ENCODE peak calls at places on chromosomes 12 and 14, in seven cellular contexts. One of them, this sample, is unnamed.

GRCh38 chr12:61739925-61740324 is 520.3 kb upstream of the USP15 start:
- DNase-seq in naive B cell: no peak
- DNase-seq in Ammon's horn: peak
- DNase-seq in HuH-7.5: no peak
- DNase-seq in stimulated activated CD8-positive, alpha-beta memory T cell treated with anti-CD3 and anti-CD28 coated beads, Interleukin-12 subunit alpha, Interleukin-12 subunit beta, amount 100 ng/mL, for 1 hour: no peak
- DNase-seq in anterior cingulate cortex: no peak
- DNase-seq in central memory CD4-positive, alpha-beta T cell: no peak
- DNase-seq in this sample: no peak

GRCh38 chr12:91098942-91099341 is 12.4 kb downstream of the LUM start:
- DNase-seq in naive B cell: no peak
- DNase-seq in Ammon's horn: no peak
- DNase-seq in HuH-7.5: no peak
- DNase-seq in stimulated activated CD8-positive, alpha-beta memory T cell treated with anti-CD3 and anti-CD28 coated beads, Interleukin-12 subunit alpha, Interleukin-12 subunit beta, amount 100 ng/mL, for 1 hour: no peak
- DNase-seq in anterior cingulate cortex: no peak
- DNase-seq in central memory CD4-positive, alpha-beta T cell: no peak
- DNase-seq in this sample: peak

GRCh38 chr12:50069069-50069468 is 11.7 kb downstream of the ASIC1 start:
- DNase-seq in naive B cell: no peak
- DNase-seq in Ammon's horn: no peak
- DNase-seq in HuH-7.5: no peak
- DNase-seq in stimulated activated CD8-positive, alpha-beta memory T cell treated with anti-CD3 and anti-CD28 coated beads, Interleukin-12 subunit alpha, Interleukin-12 subunit beta, amount 100 ng/mL, for 1 hour: no peak
- DNase-seq in anterior cingulate cortex: no peak
- DNase-seq in central memory CD4-positive, alpha-beta T cell: no peak
- DNase-seq in this sample: no peak

GRCh38 chr12:109541412-109541725 is 31.9 kb downstream of the MMAB start:
- DNase-seq in naive B cell: no peak
- DNase-seq in Ammon's horn: no peak
- DNase-seq in HuH-7.5: no peak
- DNase-seq in stimulated activated CD8-positive, alpha-beta memory T cell treated with anti-CD3 and anti-CD28 coated beads, Interleukin-12 subunit alpha, Interleukin-12 subunit beta, amount 100 ng/mL, for 1 hour: no peak
- DNase-seq in anterior cingulate cortex: no peak
- DNase-seq in central memory CD4-positive, alpha-beta T cell: no peak
- DNase-seq in this sample: no peak

GRCh38 chr12:29043069-29043468 is 106.0 kb upstream of the FAR2 start:
- DNase-seq in naive B cell: no peak
- DNase-seq in Ammon's horn: no peak
- DNase-seq in HuH-7.5: no peak
- DNase-seq in stimulated activated CD8-positive, alpha-beta memory T cell treated with anti-CD3 and anti-CD28 coated beads, Interleukin-12 subunit alpha, Interleukin-12 subunit beta, amount 100 ng/mL, for 1 hour: no peak
- DNase-seq in anterior cingulate cortex: no peak
- DNase-seq in central memory CD4-positive, alpha-beta T cell: no peak
- DNase-seq in this sample: no peak

GRCh38 chr14:71395151-71395604 is 487.9 kb downstream of the PCNX1 start:
- DNase-seq in naive B cell: no peak
- DNase-seq in Ammon's horn: no peak
- DNase-seq in HuH-7.5: no peak
- DNase-seq in stimulated activated CD8-positive, alpha-beta memory T cell treated with anti-CD3 and anti-CD28 coated beads, Interleukin-12 subunit alpha, Interleukin-12 subunit beta, amount 100 ng/mL, for 1 hour: no peak
- DNase-seq in anterior cingulate cortex: no peak
- DNase-seq in central memory CD4-positive, alpha-beta T cell: no peak
- DNase-seq in this sample: no peak

GRCh38 chr14:88895116-88895515 is 70.7 kb downstream of the TTC8 start:
- DNase-seq in naive B cell: no peak
- DNase-seq in Ammon's horn: no peak
- DNase-seq in HuH-7.5: no peak
- DNase-seq in stimulated activated CD8-positive, alpha-beta memory T cell treated with anti-CD3 and anti-CD28 coated beads, Interleukin-12 subunit alpha, Interleukin-12 subunit beta, amount 100 ng/mL, for 1 hour: no peak
- DNase-seq in anterior cingulate cortex: no peak
- DNase-seq in central memory CD4-positive, alpha-beta T cell: no peak
- DNase-seq in this sample: peak

GRCh38 chr12:31897791-31898503 is 61.3 kb upstream of the RESF1 start:
- DNase-seq in naive B cell: peak
- DNase-seq in Ammon's horn: peak
- DNase-seq in HuH-7.5: no peak
- DNase-seq in stimulated activated CD8-positive, alpha-beta memory T cell treated with anti-CD3 and anti-CD28 coated beads, Interleukin-12 subunit alpha, Interleukin-12 subunit beta, amount 100 ng/mL, for 1 hour: no peak
- DNase-seq in anterior cingulate cortex: no peak
- DNase-seq in central memory CD4-positive, alpha-beta T cell: no peak
- DNase-seq in this sample: peak

GRCh38 chr12:67355428-67356385 is 86.5 kb downstream of the CAND1 start:
- DNase-seq in naive B cell: peak
- DNase-seq in Ammon's horn: peak
- DNase-seq in HuH-7.5: no peak
- DNase-seq in stimulated activated CD8-positive, alpha-beta memory T cell treated with anti-CD3 and anti-CD28 coated beads, Interleukin-12 subunit alpha, Interleukin-12 subunit beta, amount 100 ng/mL, for 1 hour: no peak
- DNase-seq in anterior cingulate cortex: no peak
- DNase-seq in central memory CD4-positive, alpha-beta T cell: peak
- DNase-seq in this sample: peak

GRCh38 chr12:87982208-87982607 is 47.0 kb downstream of the C12orf50 start:
- DNase-seq in naive B cell: no peak
- DNase-seq in Ammon's horn: no peak
- DNase-seq in HuH-7.5: no peak
- DNase-seq in stimulated activated CD8-positive, alpha-beta memory T cell treated with anti-CD3 and anti-CD28 coated beads, Interleukin-12 subunit alpha, Interleukin-12 subunit beta, amount 100 ng/mL, for 1 hour: no peak
- DNase-seq in anterior cingulate cortex: no peak
- DNase-seq in central memory CD4-positive, alpha-beta T cell: no peak
- DNase-seq in this sample: no peak

GRCh38 chr12:66352197-66352596 is 49.9 kb downstream of the HELB start:
- DNase-seq in naive B cell: peak
- DNase-seq in Ammon's horn: peak
- DNase-seq in HuH-7.5: no peak
- DNase-seq in stimulated activated CD8-positive, alpha-beta memory T cell treated with anti-CD3 and anti-CD28 coated beads, Interleukin-12 subunit alpha, Interleukin-12 subunit beta, amount 100 ng/mL, for 1 hour: no peak
- DNase-seq in anterior cingulate cortex: no peak
- DNase-seq in central memory CD4-positive, alpha-beta T cell: no peak
- DNase-seq in this sample: peak

GRCh38 chr12:49880756-49881390 is 22.8 kb downstream of the FAIM2 start:
- DNase-seq in naive B cell: no peak
- DNase-seq in Ammon's horn: no peak
- DNase-seq in HuH-7.5: no peak
- DNase-seq in stimulated activated CD8-positive, alpha-beta memory T cell treated with anti-CD3 and anti-CD28 coated beads, Interleukin-12 subunit alpha, Interleukin-12 subunit beta, amount 100 ng/mL, for 1 hour: no peak
- DNase-seq in anterior cingulate cortex: no peak
- DNase-seq in central memory CD4-positive, alpha-beta T cell: no peak
- DNase-seq in this sample: no peak

GRCh38 chr12:114697741-114698565 is 14.0 kb upstream of the TBX3 start:
- DNase-seq in naive B cell: no peak
- DNase-seq in Ammon's horn: no peak
- DNase-seq in HuH-7.5: no peak
- DNase-seq in stimulated activated CD8-positive, alpha-beta memory T cell treated with anti-CD3 and anti-CD28 coated beads, Interleukin-12 subunit alpha, Interleukin-12 subunit beta, amount 100 ng/mL, for 1 hour: no peak
- DNase-seq in anterior cingulate cortex: no peak
- DNase-seq in central memory CD4-positive, alpha-beta T cell: no peak
- DNase-seq in this sample: no peak

GRCh38 chr14:57487771-57488170 is 5.9 kb downstream of the CCDC198 start:
- DNase-seq in naive B cell: no peak
- DNase-seq in Ammon's horn: no peak
- DNase-seq in HuH-7.5: no peak
- DNase-seq in stimulated activated CD8-positive, alpha-beta memory T cell treated with anti-CD3 and anti-CD28 coated beads, Interleukin-12 subunit alpha, Interleukin-12 subunit beta, amount 100 ng/mL, for 1 hour: no peak
- DNase-seq in anterior cingulate cortex: no peak
- DNase-seq in central memory CD4-positive, alpha-beta T cell: no peak
- DNase-seq in this sample: no peak

GRCh38 chr12:24592048-24592447 is 356.9 kb downstream of the BCAT1 start:
- DNase-seq in naive B cell: no peak
- DNase-seq in Ammon's horn: no peak
- DNase-seq in HuH-7.5: no peak
- DNase-seq in stimulated activated CD8-positive, alpha-beta memory T cell treated with anti-CD3 and anti-CD28 coated beads, Interleukin-12 subunit alpha, Interleukin-12 subunit beta, amount 100 ng/mL, for 1 hour: no peak
- DNase-seq in anterior cingulate cortex: no peak
- DNase-seq in central memory CD4-positive, alpha-beta T cell: no peak
- DNase-seq in this sample: no peak

GRCh38 chr12:96239711-96240234 is 45.6 kb downstream of the ELK3 start:
- DNase-seq in naive B cell: no peak
- DNase-seq in Ammon's horn: no peak
- DNase-seq in HuH-7.5: no peak
- DNase-seq in stimulated activated CD8-positive, alpha-beta memory T cell treated with anti-CD3 and anti-CD28 coated beads, Interleukin-12 subunit alpha, Interleukin-12 subunit beta, amount 100 ng/mL, for 1 hour: no peak
- DNase-seq in anterior cingulate cortex: no peak
- DNase-seq in central memory CD4-positive, alpha-beta T cell: no peak
- DNase-seq in this sample: no peak

GRCh38 chr12:64733857-64734256 is 25.3 kb downstream of the GNS start:
- DNase-seq in naive B cell: no peak
- DNase-seq in Ammon's horn: peak
- DNase-seq in HuH-7.5: no peak
- DNase-seq in stimulated activated CD8-positive, alpha-beta memory T cell treated with anti-CD3 and anti-CD28 coated beads, Interleukin-12 subunit alpha, Interleukin-12 subunit beta, amount 100 ng/mL, for 1 hour: no peak
- DNase-seq in anterior cingulate cortex: peak
- DNase-seq in central memory CD4-positive, alpha-beta T cell: no peak
- DNase-seq in this sample: peak

GRCh38 chr12:115233891-115234543 is 550.0 kb upstream of the TBX3 start:
- DNase-seq in naive B cell: no peak
- DNase-seq in Ammon's horn: no peak
- DNase-seq in HuH-7.5: no peak
- DNase-seq in stimulated activated CD8-positive, alpha-beta memory T cell treated with anti-CD3 and anti-CD28 coated beads, Interleukin-12 subunit alpha, Interleukin-12 subunit beta, amount 100 ng/mL, for 1 hour: no peak
- DNase-seq in anterior cingulate cortex: no peak
- DNase-seq in central memory CD4-positive, alpha-beta T cell: no peak
- DNase-seq in this sample: no peak

GRCh38 chr14:75514673-75515630 is 7.3 kb upstream of the BATF start:
- DNase-seq in naive B cell: peak
- DNase-seq in Ammon's horn: peak
- DNase-seq in HuH-7.5: no peak
- DNase-seq in stimulated activated CD8-positive, alpha-beta memory T cell treated with anti-CD3 and anti-CD28 coated beads, Interleukin-12 subunit alpha, Interleukin-12 subunit beta, amount 100 ng/mL, for 1 hour: no peak
- DNase-seq in anterior cingulate cortex: no peak
- DNase-seq in central memory CD4-positive, alpha-beta T cell: peak
- DNase-seq in this sample: no peak

GRCh38 chr12:64696065-64696741 is 63.0 kb downstream of the GNS start:
- DNase-seq in naive B cell: no peak
- DNase-seq in Ammon's horn: peak
- DNase-seq in HuH-7.5: no peak
- DNase-seq in stimulated activated CD8-positive, alpha-beta memory T cell treated with anti-CD3 and anti-CD28 coated beads, Interleukin-12 subunit alpha, Interleukin-12 subunit beta, amount 100 ng/mL, for 1 hour: no peak
- DNase-seq in anterior cingulate cortex: no peak
- DNase-seq in central memory CD4-positive, alpha-beta T cell: no peak
- DNase-seq in this sample: peak

GRCh38 chr12:100820314-100820713 is 25.7 kb downstream of the ANO4 start:
- DNase-seq in naive B cell: no peak
- DNase-seq in Ammon's horn: no peak
- DNase-seq in HuH-7.5: no peak
- DNase-seq in stimulated activated CD8-positive, alpha-beta memory T cell treated with anti-CD3 and anti-CD28 coated beads, Interleukin-12 subunit alpha, Interleukin-12 subunit beta, amount 100 ng/mL, for 1 hour: no peak
- DNase-seq in anterior cingulate cortex: no peak
- DNase-seq in central memory CD4-positive, alpha-beta T cell: no peak
- DNase-seq in this sample: no peak

GRCh38 chr12:103548622-103549601 is 38.2 kb upstream of the STAB2 start:
- DNase-seq in naive B cell: peak
- DNase-seq in Ammon's horn: peak
- DNase-seq in HuH-7.5: no peak
- DNase-seq in stimulated activated CD8-positive, alpha-beta memory T cell treated with anti-CD3 and anti-CD28 coated beads, Interleukin-12 subunit alpha, Interleukin-12 subunit beta, amount 100 ng/mL, for 1 hour: peak
- DNase-seq in anterior cingulate cortex: peak
- DNase-seq in central memory CD4-positive, alpha-beta T cell: peak
- DNase-seq in this sample: peak

GRCh38 chr12:109773384-109774011 is 59.7 kb downstream of the TRPV4 start:
- DNase-seq in naive B cell: no peak
- DNase-seq in Ammon's horn: peak
- DNase-seq in HuH-7.5: no peak
- DNase-seq in stimulated activated CD8-positive, alpha-beta memory T cell treated with anti-CD3 and anti-CD28 coated beads, Interleukin-12 subunit alpha, Interleukin-12 subunit beta, amount 100 ng/mL, for 1 hour: no peak
- DNase-seq in anterior cingulate cortex: no peak
- DNase-seq in central memory CD4-positive, alpha-beta T cell: no peak
- DNase-seq in this sample: no peak

GRCh38 chr12:121214171-121214777 is 4.3 kb downstream of the P2RX4 start:
- DNase-seq in naive B cell: no peak
- DNase-seq in Ammon's horn: no peak
- DNase-seq in HuH-7.5: no peak
- DNase-seq in stimulated activated CD8-positive, alpha-beta memory T cell treated with anti-CD3 and anti-CD28 coated beads, Interleukin-12 subunit alpha, Interleukin-12 subunit beta, amount 100 ng/mL, for 1 hour: no peak
- DNase-seq in anterior cingulate cortex: no peak
- DNase-seq in central memory CD4-positive, alpha-beta T cell: no peak
- DNase-seq in this sample: no peak

GRCh38 chr12:25245491-25245890 is 5.2 kb downstream of the KRAS start:
- DNase-seq in naive B cell: no peak
- DNase-seq in Ammon's horn: no peak
- DNase-seq in HuH-7.5: no peak
- DNase-seq in stimulated activated CD8-positive, alpha-beta memory T cell treated with anti-CD3 and anti-CD28 coated beads, Interleukin-12 subunit alpha, Interleukin-12 subunit beta, amount 100 ng/mL, for 1 hour: no peak
- DNase-seq in anterior cingulate cortex: no peak
- DNase-seq in central memory CD4-positive, alpha-beta T cell: no peak
- DNase-seq in this sample: no peak

GRCh38 chr12:6607751-6608591 is 792 bp upstream of the CHD4 start:
- DNase-seq in naive B cell: peak
- DNase-seq in Ammon's horn: peak
- DNase-seq in HuH-7.5: peak
- DNase-seq in stimulated activated CD8-positive, alpha-beta memory T cell treated with anti-CD3 and anti-CD28 coated beads, Interleukin-12 subunit alpha, Interleukin-12 subunit beta, amount 100 ng/mL, for 1 hour: no peak
- DNase-seq in anterior cingulate cortex: peak
- DNase-seq in central memory CD4-positive, alpha-beta T cell: peak
- DNase-seq in this sample: peak

This sample was measured in HT-29.